ENCODE peak calls at places on chromosomes 6 and 20, in nine cellular contexts. E, H, F, C, K, L, T, I and G are unnamed samples. For H3K4me1, the result is how much of the 10 kb centered on the place peaks cover.

GRCh38 chr20:25237610-25238318 is 10.1 kb upstream of the PYGB start:
- DNase-seq in E (peak), L (peak), T (peak), I (peak), K (peak), F (peak), C (no peak), H (peak), G (peak)

GRCh38 chr6:72238900-72239299 is 352.6 kb downstream of the RIMS1 start:
- DNase-seq in H (no peak), I (no peak), C (no peak), K (no peak), T (no peak), F (peak), E (peak), L (no peak), G (no peak)

GRCh38 chr6:130981409-130981808 is 81.6 kb downstream of the EPB41L2 start:
- DNase-seq in H (peak), L (no peak), F (peak), K (no peak), C (no peak), E (peak), I (peak), T (peak), G (no peak)

GRCh38 chr6:93008385-93008784 is 411.0 kb downstream of the EPHA7 start:
- DNase-seq in C (no peak), T (no peak), K (no peak), I (no peak), F (no peak), H (no peak), L (no peak), E (no peak), G (no peak)

GRCh38 chr6:37083243-37084138 is 78.0 kb downstream of the FGD2 start:
- DNase-seq in L (no peak), C (no peak), F (peak), H (peak), T (peak), E (peak), I (peak), K (no peak), G (no peak)

GRCh38 chr6:103675807-103676406 is 1183.8 kb downstream of the HACE1 start:
- DNase-seq in F (no peak), C (no peak), T (peak), L (no peak), I (no peak), E (no peak), H (peak), K (no peak), G (peak)

GRCh38 chr6:144939926-144940325 is 654.8 kb downstream of the UTRN start:
- DNase-seq in F (peak), I (peak), K (no peak), T (no peak), H (no peak), C (no peak), E (peak), L (no peak), G (no peak)

GRCh38 chr20:46963196-46963529 is 68.5 kb downstream of the EYA2 start:
- DNase-seq in E (no peak), T (no peak), L (no peak), C (no peak), F (no peak), I (no peak), K (no peak), H (no peak), G (no peak)

GRCh38 chr6:1013656-1014430 is 298.1 kb upstream of the FOXQ1 start:
- DNase-seq in H (peak), K (no peak), I (no peak), C (no peak), L (no peak), T (no peak), E (no peak), F (no peak), G (no peak)

GRCh38 chr6:32070814-32071466 is 32.7 kb downstream of the CYP21A2 start:
- DNase-seq in K (no peak), C (no peak), H (no peak), E (no peak), L (no peak), F (no peak), I (no peak), T (no peak), G (no peak)

GRCh38 chr20:48601798-48602197 is 226.0 kb downstream of the PREX1 start:
- DNase-seq in K (no peak), L (no peak), T (no peak), I (no peak), C (no peak), E (no peak), H (no peak), F (no peak), G (no peak)

GRCh38 chr6:44642870-44643522 is 255.5 kb downstream of the CDC5L start:
- DNase-seq in K (peak), I (peak), F (peak), E (peak), T (no peak), H (no peak), L (no peak), C (no peak), G (no peak)

GRCh38 chr6:66655420-66655819 is 948.4 kb upstream of the EYS start:
- DNase-seq in L (no peak), T (no peak), F (no peak), E (no peak), H (no peak), K (no peak), C (no peak), I (no peak), G (no peak)

GRCh38 chr6:81772741-81773140 is 20.3 kb upstream of the TENT5A start:
- DNase-seq in H (peak), L (peak), K (no peak), C (no peak), T (no peak), I (peak), F (peak), E (peak), G (no peak)

GRCh38 chr20:62882426-62882825 is 20.8 kb upstream of the TCFL5 start:
- DNase-seq in I (no peak), K (no peak), L (no peak), E (no peak), T (no peak), H (no peak), F (no peak), C (no peak), G (no peak)

GRCh38 chr6:136235233-136235564 is 14.9 kb downstream of the MTFR2 start:
- DNase-seq in F (peak), H (peak), L (no peak), C (no peak), I (peak), E (peak), T (no peak), K (no peak), G (no peak)

GRCh38 chr6:39831701-39832100 is 39.5 kb downstream of the DAAM2 start:
- DNase-seq in H (no peak), E (no peak), F (no peak), L (no peak), T (no peak), K (no peak), I (no peak), C (no peak), G (no peak)

GRCh38 chr20:62021794-62022419 is 43.8 kb downstream of the TAF4 start:
- DNase-seq in C (peak), H (no peak), I (no peak), F (no peak), L (no peak), T (no peak), K (no peak), E (no peak), G (no peak)

GRCh38 chr20:12243327-12243726 is 325.6 kb downstream of the BTBD3 start:
- DNase-seq in L (no peak), H (no peak), F (no peak), C (no peak), T (no peak), I (no peak), K (no peak), E (no peak), G (no peak)

GRCh38 chr20:324177-325042 is 942 bp upstream of the SOX12 start:
- DNase-seq in H (peak), L (peak), C (peak), K (peak), F (peak), I (peak), E (peak), T (peak), G (peak)

GRCh38 chr20:14337400-14338171 is at the start of gene FLRT3:
- DNase-seq in I (peak), T (peak), K (peak), F (peak), C (peak), E (peak), L (peak), H (peak), G (peak)

GRCh38 chr6:16969699-16970695 is 131.9 kb upstream of the STMND1 start:
- DNase-seq in C (no peak), E (no peak), K (no peak), F (no peak), L (no peak), T (no peak), I (peak), H (no peak), G (no peak)

GRCh38 chr6:92752114-92752513 is 667.2 kb downstream of the EPHA7 start:
- DNase-seq in L (no peak), T (no peak), I (no peak), H (no peak), K (no peak), E (no peak), F (no peak), C (no peak), G (no peak)

GRCh38 chr6:80530096-80530495 is 423.6 kb downstream of the BCKDHB start:
- DNase-seq in E (no peak), I (no peak), H (no peak), K (no peak), L (no peak), F (no peak), C (no peak), T (no peak), G (no peak)

GRCh38 chr20:59765599-59766177 is 161.3 kb downstream of the PHACTR3 start:
- DNase-seq in T (peak), E (no peak), F (no peak), L (peak), C (peak), K (no peak), H (no peak), I (peak), G (peak)

GRCh38 chr6:39154705-39155104 is 39.7 kb upstream of the SAYSD1 start:
- DNase-seq in F (no peak), E (no peak), T (no peak), H (no peak), C (no peak), K (no peak), I (no peak), L (no peak), G (no peak)

GRCh38 chr6:14743465-14744211 is 502.2 kb upstream of the JARID2 start:
- DNase-seq in T (peak), C (no peak), F (peak), I (peak), L (peak), E (peak), H (peak), K (peak), G (peak)

GRCh38 chr6:24660100-24660499 is 6.6 kb downstream of the TDP2 start:
- DNase-seq in E (no peak), T (no peak), F (no peak), I (peak), L (no peak), H (no peak), K (peak), C (no peak), G (no peak)

GRCh38 chr6:157718788-157719187 is 104.3 kb upstream of the SNX9 start:
- DNase-seq in L (no peak), H (no peak), F (no peak), E (no peak), I (no peak), C (no peak), T (no peak), K (no peak), G (no peak)

GRCh38 chr6:160042788-160043301 is 74.0 kb downstream of the IGF2R start:
- DNase-seq in T (no peak), I (peak), H (no peak), K (no peak), E (peak), C (no peak), L (no peak), F (peak), G (no peak)

GRCh38 chr20:58753929-58754551 is 61.4 kb downstream of the NPEPL1 start:
- DNase-seq in H (no peak), K (no peak), T (no peak), I (no peak), L (no peak), E (no peak), C (no peak), F (no peak), G (no peak)

GRCh38 chr20:58754584-58754983 is 62.0 kb downstream of the NPEPL1 start:
- DNase-seq in L (no peak), I (no peak), T (no peak), F (no peak), K (no peak), H (no peak), E (no peak), C (no peak), G (no peak)

GRCh38 chr20:58753267-58753928 is 60.8 kb downstream of the NPEPL1 start:
- DNase-seq in F (no peak), E (no peak), T (no peak), I (no peak), H (no peak), K (no peak), C (peak), L (no peak), G (no peak)

GRCh38 chr20:58751956-58752355 is 59.4 kb downstream of the NPEPL1 start:
- DNase-seq in E (no peak), C (no peak), I (no peak), H (no peak), F (no peak), T (no peak), L (no peak), K (no peak), G (no peak)

GRCh38 chr20:58752565-58752964 is 60.0 kb downstream of the NPEPL1 start:
- DNase-seq in C (no peak), K (no peak), F (no peak), T (no peak), E (no peak), I (no peak), H (no peak), L (no peak), G (no peak)
- H3K4me2 ChIP-seq in C (no peak), K (no peak), F (no peak), T (no peak), E (no peak), I (no peak), H (no peak), L (no peak), G (no peak)

DNA sequence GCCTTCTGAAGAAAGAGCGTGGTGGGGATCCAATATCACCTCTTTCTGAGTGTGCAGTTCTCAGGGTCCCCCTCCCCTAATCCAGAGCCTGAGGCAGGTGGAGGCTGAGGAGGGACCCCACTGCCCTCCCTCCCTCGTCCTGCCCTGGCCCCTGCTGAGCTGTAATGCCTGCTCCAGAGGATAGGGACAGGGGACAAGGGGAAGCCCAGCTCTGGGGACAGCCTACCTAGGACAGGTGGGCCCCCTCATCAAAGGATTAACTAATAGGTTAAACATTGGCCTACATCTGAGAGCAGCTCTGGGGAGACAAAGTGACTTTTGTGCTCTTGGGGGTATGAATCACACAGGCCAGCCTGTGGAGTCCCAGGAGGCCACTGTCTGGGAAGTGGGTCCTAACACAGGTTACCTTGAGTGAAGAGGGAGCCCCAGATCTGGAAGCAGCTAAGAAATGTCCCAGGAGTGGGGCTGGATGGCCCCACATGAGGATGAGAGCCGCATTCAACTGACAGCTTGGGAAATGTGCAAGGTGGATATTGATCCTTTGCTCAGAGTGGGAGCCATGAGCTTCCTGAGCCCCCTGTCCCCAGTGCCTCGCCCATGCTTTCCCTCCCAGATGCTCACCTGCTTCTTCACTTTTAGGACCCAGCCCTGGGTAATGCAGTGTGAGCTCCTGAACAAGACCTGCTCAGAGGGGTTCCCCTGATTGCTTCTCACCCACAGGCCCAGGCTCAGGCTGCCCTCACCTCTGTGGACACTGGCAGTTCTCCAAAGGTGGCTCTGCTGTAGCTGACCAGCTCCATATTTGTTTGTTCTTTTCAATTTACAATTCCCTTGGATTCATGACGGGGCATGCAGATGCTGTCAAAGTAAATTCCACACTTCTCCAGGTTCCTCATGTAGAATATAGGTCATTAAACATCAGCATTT is 17.8 kb upstream of the CST9L start:
- DNase-seq in H (no peak), I (no peak), F (no peak), L (no peak), T (peak), C (no peak), E (no peak), K (no peak), G (no peak)
- H3K4me1 ChIP-seq in H (under half), I (under half), F (under half), L (under half), T (under half), C (under half), E (under half), K (under half), G (under half)

GRCh38 chr6:105600342-105601293 is 197.7 kb upstream of the PREP start:
- DNase-seq in T (no peak), C (no peak), F (peak), L (no peak), K (peak), H (peak), I (peak), E (peak), G (no peak)
- H3K4me3 ChIP-seq in T (no peak), C (no peak), F (no peak), L (peak), K (no peak), H (no peak), I (peak), E (no peak), G (no peak)

DNA sequence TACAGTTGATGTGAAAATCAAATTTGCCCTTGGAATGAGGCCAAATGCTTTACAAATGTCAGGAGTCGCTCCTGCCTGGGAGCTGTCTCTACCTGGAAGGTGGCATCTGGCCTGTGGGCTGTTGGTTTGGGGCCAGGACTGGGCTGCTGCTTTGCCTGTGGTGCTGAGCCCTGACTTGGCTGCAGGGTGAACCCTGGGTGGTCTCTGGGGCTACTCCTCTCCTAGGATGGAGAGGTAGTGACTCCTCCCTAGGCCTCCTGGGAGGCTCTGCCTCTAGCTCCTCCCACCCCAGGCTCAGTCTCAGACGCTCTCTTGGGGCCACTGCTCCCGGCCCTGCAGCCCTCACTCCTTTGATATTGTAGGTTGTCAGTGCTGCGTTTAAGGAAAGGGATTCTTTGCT is 47.5 kb downstream of the EFCAB8 start:
- DNase-seq in C (peak), E (no peak), T (no peak), K (no peak), I (no peak), L (no peak), F (no peak), H (no peak), G (peak)
- H3K4me2 ChIP-seq in C (no peak), E (no peak), T (no peak), K (no peak), I (no peak), L (no peak), F (no peak), H (no peak), G (no peak)

GRCh38 chr20:33816191-33816590 is 5.0 kb downstream of the CHMP4B start:
- DNase-seq in K (no peak), H (no peak), E (no peak), T (no peak), I (no peak), L (no peak), F (no peak), C (no peak), G (no peak)

GRCh38 chr20:33815671-33816070 is 4.5 kb downstream of the CHMP4B start:
- DNase-seq in I (no peak), E (no peak), T (no peak), C (no peak), L (no peak), F (no peak), K (no peak), H (no peak), G (no peak)

GRCh38 chr20:33819456-33819855 is 8.3 kb downstream of the CHMP4B start:
- DNase-seq in E (no peak), I (no peak), K (no peak), T (no peak), C (no peak), H (no peak), F (no peak), L (no peak), G (no peak)

GRCh38 chr20:33820362-33820761 is 9.2 kb downstream of the CHMP4B start:
- DNase-seq in C (no peak), I (no peak), F (no peak), E (no peak), L (no peak), H (no peak), K (no peak), T (no peak), G (no peak)

GRCh38 chr20:33817411-33817810 is 6.3 kb downstream of the CHMP4B start:
- DNase-seq in H (no peak), F (no peak), T (no peak), C (no peak), E (peak), L (no peak), I (no peak), K (no peak), G (no peak)
- H3K4me1 ChIP-seq in H (under half), F (under half), T (under half), C (under half), E (under half), L (under half), I (under half), K (under half), G (under half)